ENCODE peak calls at places on chromosomes 7 and 10, in five cellular contexts. I, Y, G, A and N are unnamed samples.

GRCh38 chr10:103153765-103154197 is 39.3 kb downstream of the NT5C2 start:
- DNase-seq in I (peak), G (no peak), A (no peak), Y (no peak), N (no peak)

GRCh38 chr7:20408467-20408826 is 77.7 kb downstream of the ITGB8 start:
- DNase-seq in I (no peak), A (no peak), G (peak), Y (no peak), N (peak)

GRCh38 chr10:110358278-110358677 is 53.6 kb upstream of the SMNDC1 start:
- DNase-seq in G (no peak), Y (no peak), I (no peak), A (no peak), N (no peak)

GRCh38 chr10:47031953-47032465 is 120.8 kb downstream of the PTPN20 start:
- DNase-seq in Y (no peak), G (peak), A (no peak), I (no peak), N (peak)

GRCh38 chr7:80833289-80834104 is 85.4 kb downstream of the SEMA3C start:
- DNase-seq in I (peak), G (peak), Y (no peak), A (no peak), N (no peak)

GRCh38 chr10:18254086-18254485 is 113.9 kb downstream of the CACNB2 start:
- DNase-seq in A (no peak), I (no peak), Y (no peak), G (no peak), N (no peak)

GRCh38 chr7:46079421-46079820 is 158.3 kb upstream of the IGFBP3 start:
- DNase-seq in G (no peak), Y (no peak), I (no peak), A (no peak), N (no peak)

GRCh38 chr7:12706900-12707536 is 19.6 kb downstream of the ARL4A start:
- DNase-seq in A (no peak), I (peak), G (peak), Y (no peak), N (no peak)

GRCh38 chr7:86814980-86815379 is 171.3 kb downstream of the GRM3 start:
- DNase-seq in A (peak), Y (no peak), G (no peak), I (peak), N (no peak)

GRCh38 chr7:73708961-73709360 is 10.5 kb downstream of the STX1A start:
- DNase-seq in G (no peak), I (no peak), A (no peak), Y (no peak), N (no peak)

GRCh38 chr7:7720193-7720592 is 1.8 kb upstream of the RPA3 start:
- DNase-seq in Y (no peak), A (no peak), G (no peak), I (no peak), N (no peak)

GRCh38 chr10:33791295-33791694 is 456.8 kb upstream of the NRP1 start:
- DNase-seq in A (no peak), G (no peak), Y (no peak), I (no peak), N (no peak)

GRCh38 chr7:80937336-80937735 is 18.5 kb upstream of the SEMA3C start:
- DNase-seq in I (no peak), Y (no peak), A (no peak), G (no peak), N (no peak)

GRCh38 chr10:61750943-61751471 is 88.3 kb downstream of the CABCOCO1 start:
- DNase-seq in I (peak), A (peak), Y (no peak), G (peak), N (no peak)

GRCh38 chr10:76523215-76523614 is 1091.8 kb downstream of the LRMDA start:
- DNase-seq in G (no peak), A (no peak), Y (no peak), I (no peak), N (no peak)

GRCh38 chr10:103692421-103693069 is 162.8 kb downstream of the SH3PXD2A start:
- DNase-seq in G (no peak), I (no peak), A (no peak), Y (no peak), N (no peak)

GRCh38 chr10:88707429-88708110 is 1.5 kb downstream of the LIPK start:
- DNase-seq in A (peak), I (peak), Y (peak), G (peak), N (peak)

GRCh38 chr10:50516161-50516560 is 107.6 kb downstream of the SGMS1 start:
- DNase-seq in Y (no peak), I (no peak), A (no peak), G (no peak), N (no peak)

GRCh38 chr10:122567056-122567660 is 6.6 kb downstream of the DMBT1 start:
- DNase-seq in Y (no peak), G (peak), I (no peak), A (peak), N (no peak)

GRCh38 chr7:44094796-44095592 is 9.2 kb upstream of the AEBP1 start:
- DNase-seq in I (no peak), Y (no peak), A (no peak), G (no peak), N (no peak)

GRCh38 chr10:87752571-87752970 is 65.5 kb downstream of the ATAD1 start:
- DNase-seq in A (no peak), I (peak), Y (peak), G (peak), N (peak)

GRCh38 chr7:108079291-108080057 is 50.7 kb downstream of the LAMB4 start:
- DNase-seq in I (peak), A (no peak), Y (no peak), G (peak), N (peak)

GRCh38 chr10:124356706-124357582 is 61.8 kb downstream of the OAT start:
- DNase-seq in A (no peak), I (no peak), G (peak), Y (no peak), N (no peak)
- TF ChIP-seq CTCF in A (no peak), I (no peak), G (no peak), Y (no peak), N (no peak)

DNA sequence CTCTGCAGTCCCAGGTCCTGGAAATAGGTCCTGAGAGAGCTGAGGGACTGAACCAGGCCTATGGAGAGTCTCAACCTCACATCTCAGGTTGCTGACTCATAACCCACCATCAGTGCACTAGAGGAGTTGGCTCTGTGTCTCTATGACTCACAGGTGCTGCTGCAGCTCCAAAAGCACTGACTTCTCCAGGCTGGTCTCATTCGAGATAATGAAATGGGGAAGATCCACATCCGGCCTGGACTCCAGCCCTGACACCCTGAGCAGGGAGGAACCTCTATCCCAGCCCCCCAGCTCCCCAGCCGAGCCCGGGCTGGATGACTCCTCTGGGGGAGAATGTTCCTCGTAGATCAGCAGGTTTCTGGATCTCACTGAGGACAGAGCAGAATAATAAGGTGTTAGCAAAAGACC is 35.5 kb upstream of the DGKI start:
- DNase-seq in Y (peak), G (peak), A (peak), I (peak), N (peak)
- H3K4me3 ChIP-seq in Y (no peak), G (no peak), A (no peak), I (no peak), N (no peak)

GRCh38 chr7:76318488-76319353 is 16.2 kb downstream of the HSPB1 start:
- DNase-seq in G (peak), I (peak), Y (peak), A (no peak), N (peak)
- TF ChIP-seq CTCF in G (peak), I (peak), Y (peak), A (peak), N (peak)

GRCh38 chr7:141320287-141320686 is 230.9 kb upstream of the AGK start:
- DNase-seq in Y (no peak), G (no peak), A (no peak), I (peak), N (no peak)
- H3K4me3 ChIP-seq in Y (no peak), G (no peak), A (no peak), I (no peak), N (no peak)

GRCh38 chr7:65554-65953 is 126.8 kb upstream of the FAM20C start:
- DNase-seq in G (no peak), Y (no peak), I (no peak), A (no peak), N (no peak)
- TF ChIP-seq CTCF in G (no peak), Y (peak), I (no peak), A (no peak), N (no peak)

GRCh38 chr7:55514546-55515265 is 57.6 kb downstream of the VOPP1 start:
- DNase-seq in I (no peak), G (no peak), A (no peak), Y (no peak), N (no peak)
- H3K4me3 ChIP-seq in I (no peak), G (no peak), A (no peak), Y (no peak), N (no peak)

GRCh38 chr7:156753630-156754029 is 113.1 kb downstream of the RNF32 start:
- DNase-seq in A (no peak), I (no peak), Y (no peak), G (no peak), N (no peak)
- TF ChIP-seq CTCF in A (no peak), I (no peak), Y (no peak), G (no peak), N (no peak)

GRCh38 chr10:78249690-78250089 is 216.0 kb downstream of the RPS24 start:
- DNase-seq in I (no peak), A (no peak), Y (no peak), G (no peak), N (no peak)

GRCh38 chr10:78248651-78249464 is 215.2 kb downstream of the RPS24 start:
- DNase-seq in I (peak), G (peak), Y (peak), A (no peak), N (peak)

GRCh38 chr10:78247821-78248220 is 214.2 kb downstream of the RPS24 start:
- DNase-seq in I (no peak), Y (no peak), G (no peak), A (no peak), N (no peak)

GRCh38 chr10:78251041-78251434 is 217.4 kb downstream of the RPS24 start:
- DNase-seq in A (no peak), I (no peak), Y (no peak), G (no peak), N (no peak)

GRCh38 chr10:78250313-78251040 is 216.8 kb downstream of the RPS24 start:
- DNase-seq in I (no peak), G (no peak), Y (no peak), A (no peak), N (no peak)
- H3K4me3 ChIP-seq in I (no peak), G (no peak), Y (no peak), A (no peak), N (no peak)

GRCh38 chr7:24788075-24788474 is 30.8 kb upstream of the GSDME start:
- DNase-seq in Y (no peak), A (no peak), G (no peak), I (no peak), N (no peak)
- TF ChIP-seq CTCF in Y (peak), A (peak), G (peak), I (peak), N (peak)